ENCODE peak calls at places on chromosomes 13 and 19, in nine cellular contexts. F, C, I, S, V, U, M, Y and E are unnamed samples.

GRCh38 chr13:23618341-23618740 is 48.1 kb downstream of the TNFRSF19 start:
- DNase-seq in F (no peak), C (no peak), I (no peak), S (no peak), V (no peak), U (no peak), M (no peak), Y (no peak), E (no peak)

GRCh38 chr13:33213797-33214196 is 71.8 kb downstream of the STARD13 start:
- DNase-seq in F (no peak), C (no peak), I (no peak), S (no peak), V (peak), U (no peak), M (no peak), Y (no peak), E (no peak)

GRCh38 chr19:30656520-30657100 is 284.4 kb downstream of the ZNF536 start:
- DNase-seq in F (no peak), C (no peak), I (no peak), S (no peak), V (no peak), U (no peak), M (no peak), Y (no peak), E (no peak)

GRCh38 chr13:40139896-40140520 is 484.5 kb downstream of the COG6 start:
- DNase-seq in F (no peak), C (no peak), I (no peak), S (no peak), V (no peak), U (no peak), M (no peak), Y (no peak), E (no peak)

GRCh38 chr19:9018163-9018875 is 8.1 kb upstream of the MUC16 start:
- DNase-seq in F (peak), C (no peak), I (no peak), S (no peak), V (no peak), U (no peak), M (no peak), Y (no peak), E (no peak)

GRCh38 chr19:10021863-10022262 is 8.6 kb downstream of the RDH8 start:
- DNase-seq in F (no peak), C (no peak), I (no peak), S (no peak), V (no peak), U (no peak), M (no peak), Y (no peak), E (no peak)

GRCh38 chr19:28168557-28168956 is 1044.4 kb downstream of the UQCRFS1 start:
- DNase-seq in F (no peak), C (no peak), I (no peak), S (peak), V (no peak), U (no peak), M (no peak), Y (no peak), E (no peak)

GRCh38 chr13:33578786-33579185 is 239.2 kb upstream of the RFC3 start:
- DNase-seq in F (no peak), C (no peak), I (no peak), S (no peak), V (no peak), U (no peak), M (no peak), Y (no peak), E (no peak)

GRCh38 chr19:42433503-42434260 is 6.5 kb upstream of the LIPE start:
- DNase-seq in F (peak), C (peak), I (no peak), S (no peak), V (peak), U (peak), M (peak), Y (peak), E (no peak)